ENCODE peak calls at places on chromosomes 4 and X, in nine cellular contexts. P is tibial nerve, H is A549, J is uterus, G is ovary, X is heart left ventricle, M is IMR-90, Z is testis, W is body of pancreas. U is an unnamed sample.

GRCh38 chr4:139934336-139934735 is 219.6 kb downstream of the MAML3 start:
- DNase-seq in Z (no peak), J (peak; percentile 66), X (no peak), G (peak; percentile 46), M (peak; percentile 48), W (no peak), H (no peak), P (no peak), U (no peak)

GRCh38 chr4:140042634-140043033 is 111.3 kb downstream of the MAML3 start:
- DNase-seq in X (no peak), W (no peak), G (no peak), Z (no peak), M (no peak), H (no peak), J (no peak), P (no peak), U (no peak)

GRCh38 chrX:107729558-107730297 is 45.9 kb downstream of the TSC22D3 start:
- DNase-seq in W (no peak), H (no peak), G (peak; percentile 74), Z (no peak), X (peak; percentile 72), P (no peak), J (peak; percentile 87), M (no peak), U (no peak)

GRCh38 chrX:57772637-57773036 is 92.6 kb upstream of the NLRP2B start:
- DNase-seq in H (peak; percentile 10), W (no peak), G (no peak), M (no peak), Z (no peak), X (no peak), J (no peak), P (no peak), U (no peak)

GRCh38 chr4:164937576-164938270 is 39.7 kb downstream of the TRIM61 start:
- DNase-seq in J (no peak), G (no peak), H (no peak), M (peak; percentile 18), X (no peak), Z (peak; percentile 81), P (no peak), W (no peak), U (no peak)

GRCh38 chrX:16671005-16671404 is 21.0 kb downstream of the S100G start:
- DNase-seq in X (no peak), Z (peak; percentile 19), H (peak; percentile 42), M (peak; percentile 72), W (no peak), P (no peak), J (peak; percentile 18), G (no peak), U (no peak)

GRCh38 chr4:109025471-109026076 is 262.7 kb upstream of the ETNPPL start:
- DNase-seq in H (no peak), W (no peak), X (no peak), Z (no peak), P (no peak), J (no peak), G (no peak), M (no peak), U (no peak)

GRCh38 chrX:119990995-119991787 is 47.6 kb upstream of the NKAP start:
- DNase-seq in Z (no peak), M (no peak), X (no peak), G (no peak), J (no peak), H (no peak), P (no peak), W (peak; percentile 24), U (no peak)

GRCh38 chr4:66855956-66856355 is 689.3 kb downstream of the CENPC start:
- DNase-seq in Z (no peak), H (no peak), J (no peak), M (no peak), G (no peak), P (no peak), W (no peak), X (no peak), U (no peak)

GRCh38 chrX:118459494-118459893 is 36.1 kb upstream of the DOCK11 start:
- DNase-seq in M (peak; percentile 47), W (no peak), J (no peak), H (peak; percentile 47), G (no peak), P (no peak), Z (no peak), X (no peak), U (no peak)

GRCh38 chr4:173199553-173199952 is 30.9 kb downstream of the GALNT7 start:
- DNase-seq in P (no peak), G (no peak), Z (no peak), M (no peak), H (no peak), J (no peak), W (no peak), X (no peak), U (no peak)

GRCh38 chr4:67014592-67014991 is 530.7 kb downstream of the CENPC start:
- DNase-seq in Z (peak; percentile 85), J (no peak), M (no peak), W (no peak), H (peak; percentile 4), X (no peak), G (no peak), P (no peak), U (no peak)

GRCh38 chr4:15003441-15003890 is 1.2 kb downstream of the CPEB2 start:
- DNase-seq in P (peak; percentile 20), Z (peak; percentile 38), W (peak; percentile 73), J (peak; percentile 42), X (peak; percentile 86), G (peak; percentile 57), H (no peak), M (peak; percentile 19), U (peak; percentile 95)

GRCh38 chr4:118835896-118836762 is at the start of gene SEC24D:
- DNase-seq in M (peak; percentile 87), W (peak; percentile 89), H (peak; percentile 75), X (peak; percentile 95), P (peak; percentile 71), J (peak; percentile 86), Z (peak; percentile 92), G (peak; percentile 86), U (peak; percentile 91)

GRCh38 chr4:95289028-95289634 is 259.6 kb downstream of the UNC5C start:
- DNase-seq in X (no peak), G (no peak), W (no peak), M (peak; percentile 16), H (peak; percentile 44), J (no peak), Z (no peak), P (no peak), U (no peak)

GRCh38 chr4:105154576-105154975 is 7.9 kb downstream of the TET2 start:
- DNase-seq in H (no peak), Z (no peak), X (no peak), P (no peak), J (no peak), G (no peak), M (no peak), W (no peak), U (no peak)

GRCh38 chr4:8515316-8516060 is 64.7 kb upstream of the GPR78 start:
- DNase-seq in X (peak; percentile 54), H (no peak), Z (no peak), G (no peak), P (no peak), W (no peak), J (no peak), M (peak; percentile 66), U (no peak)

GRCh38 chrX:135518161-135518560 is 2.3 kb upstream of the INTS6L start:
- DNase-seq in W (no peak), X (no peak), G (no peak), Z (no peak), M (no peak), J (no peak), P (no peak), H (no peak), U (no peak)

GRCh38 chr4:150943831-150944230 is 71.3 kb downstream of the LRBA start:
- DNase-seq in X (no peak), H (no peak), W (no peak), G (no peak), M (no peak), P (no peak), Z (no peak), J (no peak), U (no peak)
- TF ChIP-seq POLR2A in X (no peak), H (no peak), W (no peak), G (no peak), M (no peak), P (no peak), Z (no peak), J (no peak), U (no peak)

GRCh38 chrX:73965833-73966232 is 338.1 kb upstream of the ZCCHC13 start:
- DNase-seq in W (no peak), Z (no peak), J (no peak), P (no peak), H (no peak), X (no peak), G (no peak), M (no peak), U (no peak)
- H3K27ac ChIP-seq in W (no peak overlapping the region), Z (no peak overlapping the region), J (no peak overlapping the region), P (no peak overlapping the region), H (no peak overlapping the region), X (no peak overlapping the region), G (no peak overlapping the region), M (no peak overlapping the region), U (no peak overlapping the region)

DNA sequence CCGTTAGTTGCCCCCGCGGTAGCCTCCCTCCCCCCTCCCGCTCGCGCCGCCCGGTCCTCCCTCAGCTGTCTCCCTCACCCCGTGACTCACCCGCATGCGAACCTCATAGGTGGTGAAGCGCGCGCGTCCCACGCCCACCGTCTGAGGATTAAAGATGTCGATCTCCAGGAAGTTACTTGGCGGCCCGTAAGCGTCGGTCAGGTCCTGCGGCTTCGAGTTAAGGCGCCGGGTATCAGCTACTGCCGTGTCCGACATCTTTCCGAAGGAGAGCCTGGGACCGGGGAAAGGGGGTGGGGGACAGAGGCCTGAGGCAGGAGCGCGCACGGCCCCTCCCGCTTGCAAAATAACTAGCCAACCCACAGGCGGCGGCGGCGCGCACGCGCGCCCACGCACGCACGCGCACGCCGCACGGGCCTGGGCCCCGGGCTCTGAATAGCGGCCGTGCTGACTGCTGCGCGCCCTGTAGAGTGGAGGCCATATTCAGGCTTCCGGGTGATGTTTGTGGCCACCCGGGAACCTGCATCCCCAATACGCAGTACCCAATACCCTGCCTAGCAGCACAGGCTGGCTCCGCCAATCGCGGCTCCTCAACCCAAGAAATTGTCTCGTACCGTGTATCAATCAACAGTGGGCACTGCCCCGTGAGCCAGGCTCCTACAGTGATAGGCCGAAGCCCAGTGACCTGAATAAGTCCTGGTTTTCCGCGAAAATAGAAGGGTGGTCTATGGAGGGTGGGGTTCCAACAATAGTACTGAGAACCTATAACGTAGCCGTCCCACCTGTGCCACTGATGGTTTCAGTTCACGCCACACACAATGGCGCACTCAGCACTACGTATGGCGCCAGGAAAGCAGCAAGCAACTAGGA is at the start of gene SNX12:
- DNase-seq in H (peak; percentile 97), Z (peak; percentile 93), M (peak; percentile 94), J (peak; percentile 92), G (peak; percentile 88), W (peak; percentile 90), X (peak; percentile 91), P (peak; percentile 78), U (peak; percentile 96)
- TF ChIP-seq POLR2A in H (peak; percentile 53), Z (no peak), M (peak; percentile 34), J (peak; percentile 59), G (peak; percentile 54), W (peak; percentile 63), X (no peak), P (no peak), U (no peak)

DNA sequence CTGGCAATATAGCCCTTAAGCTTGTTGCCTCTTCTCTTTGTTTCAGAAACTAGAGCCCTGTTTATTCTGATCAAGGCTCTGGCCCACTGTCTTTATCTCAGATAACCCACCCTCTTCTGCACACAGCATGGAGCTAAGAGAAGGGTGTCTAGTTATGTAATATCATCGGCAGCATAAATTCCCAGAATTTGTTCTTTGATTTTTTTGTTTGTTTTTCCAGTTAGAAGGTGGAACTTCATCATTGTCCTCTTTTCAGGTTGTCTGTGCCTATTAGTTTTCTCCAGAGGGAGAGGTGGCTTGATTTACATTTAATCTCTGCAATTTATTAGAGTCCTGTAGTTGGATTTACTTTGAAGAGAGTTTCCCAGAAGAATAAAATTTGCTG is 15.3 kb upstream of the F11 start:
- DNase-seq in X (no peak), M (no peak), W (no peak), J (no peak), Z (no peak), P (no peak), G (no peak), H (no peak), U (no peak)
- H3K27ac ChIP-seq in X (no peak overlapping the region), M (no peak overlapping the region), W (no peak overlapping the region), J (no peak overlapping the region), Z (no peak overlapping the region), P (no peak overlapping the region), G (no peak overlapping the region), H (no peak overlapping the region), U (no peak overlapping the region)

U was measured in upper lobe of left lung.